ENCODE peak calls at places on chromosome 6, in nine cellular contexts. One of them, this sample, is unnamed.

GRCh38 chr6:84453499-84453898 is 226.1 kb upstream of the CEP162 start:
- DNase-seq in HCT116: no peak
- DNase-seq in heart left ventricle: no peak
- DNase-seq in stomach: no peak
- DNase-seq in testis: no peak
- DNase-seq in adrenal gland: no peak
- DNase-seq in ovary: no peak
- DNase-seq in prostate gland: no peak
- DNase-seq in right lobe of liver: no peak
- DNase-seq in this sample: no peak

GRCh38 chr6:76441850-76442249 is 369.4 kb upstream of the IMPG1 start:
- DNase-seq in HCT116: no peak
- DNase-seq in heart left ventricle: no peak
- DNase-seq in stomach: no peak
- DNase-seq in testis: no peak
- DNase-seq in adrenal gland: no peak
- DNase-seq in ovary: no peak
- DNase-seq in prostate gland: no peak
- DNase-seq in right lobe of liver: no peak
- DNase-seq in this sample: no peak

GRCh38 chr6:157080986-157081391 is 242.3 kb downstream of the TMEM242 start:
- DNase-seq in HCT116: no peak
- DNase-seq in heart left ventricle: no peak
- DNase-seq in stomach: no peak
- DNase-seq in testis: no peak
- DNase-seq in adrenal gland: no peak
- DNase-seq in ovary: no peak
- DNase-seq in prostate gland: no peak
- DNase-seq in right lobe of liver: no peak
- DNase-seq in this sample: no peak

GRCh38 chr6:107179004-107179403 is 63.7 kb upstream of the BEND3 start:
- DNase-seq in HCT116: peak
- DNase-seq in heart left ventricle: no peak
- DNase-seq in stomach: no peak
- DNase-seq in testis: no peak
- DNase-seq in adrenal gland: no peak
- DNase-seq in ovary: no peak
- DNase-seq in prostate gland: peak
- DNase-seq in right lobe of liver: no peak
- DNase-seq in this sample: no peak

GRCh38 chr6:31125586-31126363 is 5.5 kb upstream of the CDSN start:
- DNase-seq in HCT116: no peak
- DNase-seq in heart left ventricle: no peak
- DNase-seq in stomach: no peak
- DNase-seq in testis: no peak
- DNase-seq in adrenal gland: no peak
- DNase-seq in ovary: no peak
- DNase-seq in prostate gland: no peak
- DNase-seq in right lobe of liver: no peak
- DNase-seq in this sample: no peak

GRCh38 chr6:73983367-73983766 is 287.4 kb downstream of the CD109 start:
- DNase-seq in HCT116: no peak
- DNase-seq in heart left ventricle: no peak
- DNase-seq in stomach: no peak
- DNase-seq in testis: no peak
- DNase-seq in adrenal gland: no peak
- DNase-seq in ovary: no peak
- DNase-seq in prostate gland: no peak
- DNase-seq in right lobe of liver: no peak
- DNase-seq in this sample: no peak

GRCh38 chr6:41021832-41022231 is 17.2 kb downstream of the UNC5CL start:
- DNase-seq in HCT116: no peak
- DNase-seq in heart left ventricle: peak
- DNase-seq in stomach: no peak
- DNase-seq in testis: peak
- DNase-seq in adrenal gland: peak
- DNase-seq in ovary: peak
- DNase-seq in prostate gland: no peak
- DNase-seq in right lobe of liver: no peak
- DNase-seq in this sample: no peak

GRCh38 chr6:93916716-93917115 is 497.4 kb upstream of the EPHA7 start:
- DNase-seq in HCT116: no peak
- DNase-seq in heart left ventricle: no peak
- DNase-seq in stomach: no peak
- DNase-seq in testis: no peak
- DNase-seq in adrenal gland: no peak
- DNase-seq in ovary: no peak
- DNase-seq in prostate gland: no peak
- DNase-seq in right lobe of liver: no peak
- DNase-seq in this sample: no peak

GRCh38 chr6:16688984-16689636 is 72.2 kb downstream of the ATXN1 start:
- DNase-seq in HCT116: no peak
- DNase-seq in heart left ventricle: no peak
- DNase-seq in stomach: no peak
- DNase-seq in testis: no peak
- DNase-seq in adrenal gland: no peak
- DNase-seq in ovary: no peak
- DNase-seq in prostate gland: no peak
- DNase-seq in right lobe of liver: no peak
- DNase-seq in this sample: no peak

GRCh38 chr6:153616506-153616905 is 422.5 kb upstream of the OPRM1 start:
- DNase-seq in HCT116: no peak
- DNase-seq in heart left ventricle: no peak
- DNase-seq in stomach: no peak
- DNase-seq in testis: no peak
- DNase-seq in adrenal gland: no peak
- DNase-seq in ovary: no peak
- DNase-seq in prostate gland: no peak
- DNase-seq in right lobe of liver: no peak
- DNase-seq in this sample: no peak

GRCh38 chr6:95109212-95109611 is 468.1 kb upstream of the MANEA start:
- DNase-seq in HCT116: no peak
- DNase-seq in heart left ventricle: no peak
- DNase-seq in stomach: no peak
- DNase-seq in testis: no peak
- DNase-seq in adrenal gland: no peak
- DNase-seq in ovary: no peak
- DNase-seq in prostate gland: no peak
- DNase-seq in right lobe of liver: no peak
- DNase-seq in this sample: no peak

GRCh38 chr6:146526192-146526591 is 17.4 kb upstream of the RAB32 start:
- DNase-seq in HCT116: no peak
- DNase-seq in heart left ventricle: no peak
- DNase-seq in stomach: no peak
- DNase-seq in testis: no peak
- DNase-seq in adrenal gland: no peak
- DNase-seq in ovary: no peak
- DNase-seq in prostate gland: no peak
- DNase-seq in right lobe of liver: no peak
- DNase-seq in this sample: no peak
- TF ChIP-seq CTCF in HCT116: no peak
- TF ChIP-seq CTCF in heart left ventricle: peak
- TF ChIP-seq CTCF in stomach: no peak
- TF ChIP-seq CTCF in testis: no peak
- TF ChIP-seq CTCF in adrenal gland: peak
- TF ChIP-seq CTCF in ovary: no peak
- TF ChIP-seq CTCF in prostate gland: no peak
- TF ChIP-seq CTCF in right lobe of liver: no peak
- TF ChIP-seq CTCF in this sample: no peak

DNA sequence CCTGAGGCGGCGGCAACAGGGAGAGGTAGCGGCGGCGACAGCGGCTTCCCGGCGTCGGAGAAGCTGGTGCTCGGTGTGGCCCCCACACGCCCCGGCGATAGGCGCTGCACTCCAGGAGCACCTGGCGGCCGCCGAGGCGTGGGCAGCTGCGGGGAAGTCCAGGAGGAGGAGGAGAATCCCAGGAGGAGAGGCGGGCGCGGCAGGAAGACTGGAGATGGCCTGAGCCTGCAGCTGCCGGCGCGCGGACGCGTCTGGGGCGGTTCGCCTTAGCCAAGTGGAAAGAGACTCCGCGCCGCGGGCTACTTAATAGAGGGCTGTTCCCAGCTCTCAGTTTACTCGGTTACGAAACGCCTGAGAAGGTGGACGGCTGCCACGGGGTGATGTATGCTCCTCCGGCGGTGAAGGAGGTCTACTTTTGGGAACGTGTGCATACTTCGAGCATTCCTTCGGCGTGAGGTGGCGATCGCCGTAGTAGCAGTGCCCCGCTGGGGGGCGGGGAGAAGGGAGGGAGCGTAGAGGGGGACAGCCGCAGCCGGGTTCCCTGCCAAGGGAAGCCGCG is at the start of gene COL12A1:
- DNase-seq in HCT116: peak
- DNase-seq in heart left ventricle: peak
- DNase-seq in stomach: peak
- DNase-seq in testis: peak
- DNase-seq in adrenal gland: no peak
- DNase-seq in ovary: peak
- DNase-seq in prostate gland: peak
- DNase-seq in right lobe of liver: peak
- DNase-seq in this sample: peak
- TF ChIP-seq POLR2A in HCT116: no peak
- TF ChIP-seq POLR2A in heart left ventricle: no peak
- TF ChIP-seq POLR2A in stomach: no peak
- TF ChIP-seq POLR2A in testis: no peak
- TF ChIP-seq POLR2A in adrenal gland: peak
- TF ChIP-seq POLR2A in ovary: peak
- TF ChIP-seq POLR2A in prostate gland: peak
- TF ChIP-seq POLR2A in right lobe of liver: no peak
- TF ChIP-seq POLR2A in this sample: no peak

GRCh38 chr6:43274916-43275597 is 23.0 kb upstream of the SLC22A7 start:
- DNase-seq in HCT116: no peak
- DNase-seq in heart left ventricle: no peak
- DNase-seq in stomach: peak
- DNase-seq in testis: no peak
- DNase-seq in adrenal gland: no peak
- DNase-seq in ovary: no peak
- DNase-seq in prostate gland: no peak
- DNase-seq in right lobe of liver: peak
- DNase-seq in this sample: no peak

GRCh38 chr6:43275782-43276179 is 22.3 kb upstream of the SLC22A7 start:
- DNase-seq in HCT116: no peak
- DNase-seq in heart left ventricle: no peak
- DNase-seq in stomach: no peak
- DNase-seq in testis: no peak
- DNase-seq in adrenal gland: no peak
- DNase-seq in ovary: no peak
- DNase-seq in prostate gland: no peak
- DNase-seq in right lobe of liver: no peak
- DNase-seq in this sample: no peak

GRCh38 chr6:43277083-43277642 is 20.9 kb upstream of the SLC22A7 start:
- DNase-seq in HCT116: no peak
- DNase-seq in heart left ventricle: no peak
- DNase-seq in stomach: no peak
- DNase-seq in testis: no peak
- DNase-seq in adrenal gland: no peak
- DNase-seq in ovary: no peak
- DNase-seq in prostate gland: no peak
- DNase-seq in right lobe of liver: no peak
- DNase-seq in this sample: no peak

GRCh38 chr6:43277643-43278523 is 20.2 kb upstream of the SLC22A7 start:
- DNase-seq in HCT116: no peak
- DNase-seq in heart left ventricle: no peak
- DNase-seq in stomach: no peak
- DNase-seq in testis: no peak
- DNase-seq in adrenal gland: no peak
- DNase-seq in ovary: no peak
- DNase-seq in prostate gland: no peak
- DNase-seq in right lobe of liver: peak
- DNase-seq in this sample: no peak

DNA sequence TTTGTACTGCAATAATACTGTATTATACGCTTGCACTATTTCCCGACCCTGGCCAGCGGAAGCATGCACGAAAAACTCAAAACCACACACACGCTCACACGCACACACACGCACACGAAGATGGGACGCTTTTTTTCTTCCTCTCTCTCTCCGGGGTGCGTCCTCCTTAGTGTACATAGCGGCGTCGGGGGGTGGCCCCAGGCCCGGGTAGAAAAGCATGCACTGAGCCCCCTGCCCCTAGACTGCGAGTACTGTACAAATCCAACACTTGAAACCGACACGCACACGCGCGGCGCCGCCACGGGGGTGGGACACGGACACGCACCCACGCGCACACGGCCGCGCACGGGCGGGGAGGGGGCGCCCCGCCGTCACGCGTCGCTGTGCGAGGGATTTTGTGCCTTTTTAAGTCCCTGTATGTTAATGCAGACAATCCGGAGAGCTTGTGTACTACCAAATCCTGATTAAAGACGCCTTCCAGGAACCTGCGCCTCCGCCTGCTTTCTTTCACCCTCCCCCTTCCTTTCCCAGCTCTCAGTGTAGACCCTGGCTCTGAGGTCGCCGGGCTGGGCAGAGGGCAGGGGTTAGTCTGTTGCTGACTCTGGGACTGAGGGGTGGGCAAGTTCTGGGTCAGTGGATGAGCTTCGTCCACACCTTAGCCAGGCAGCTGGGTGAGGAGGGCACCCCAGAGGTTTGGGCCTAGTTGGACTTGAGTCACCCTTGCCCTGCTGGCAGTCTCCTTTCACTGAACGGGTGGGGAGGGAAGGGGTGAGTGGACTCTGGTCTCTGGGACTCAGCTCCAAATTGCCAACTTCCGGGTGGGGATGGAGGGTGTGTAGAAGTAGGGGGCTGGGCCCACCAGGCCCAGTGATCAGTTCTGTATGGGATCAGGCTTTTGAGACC is 21.6 kb upstream of the SLC22A7 start:
- DNase-seq in HCT116: no peak
- DNase-seq in heart left ventricle: no peak
- DNase-seq in stomach: no peak
- DNase-seq in testis: no peak
- DNase-seq in adrenal gland: no peak
- DNase-seq in ovary: no peak
- DNase-seq in prostate gland: no peak
- DNase-seq in right lobe of liver: peak
- DNase-seq in this sample: no peak
- H3K4me3 ChIP-seq in HCT116: no peak
- H3K4me3 ChIP-seq in heart left ventricle: peak
- H3K4me3 ChIP-seq in stomach: peak
- H3K4me3 ChIP-seq in testis: peak
- H3K4me3 ChIP-seq in adrenal gland: peak
- H3K4me3 ChIP-seq in ovary: no peak
- H3K4me3 ChIP-seq in prostate gland: no peak
- H3K4me3 ChIP-seq in right lobe of liver: no peak
- H3K4me3 ChIP-seq in this sample: peak

DNA sequence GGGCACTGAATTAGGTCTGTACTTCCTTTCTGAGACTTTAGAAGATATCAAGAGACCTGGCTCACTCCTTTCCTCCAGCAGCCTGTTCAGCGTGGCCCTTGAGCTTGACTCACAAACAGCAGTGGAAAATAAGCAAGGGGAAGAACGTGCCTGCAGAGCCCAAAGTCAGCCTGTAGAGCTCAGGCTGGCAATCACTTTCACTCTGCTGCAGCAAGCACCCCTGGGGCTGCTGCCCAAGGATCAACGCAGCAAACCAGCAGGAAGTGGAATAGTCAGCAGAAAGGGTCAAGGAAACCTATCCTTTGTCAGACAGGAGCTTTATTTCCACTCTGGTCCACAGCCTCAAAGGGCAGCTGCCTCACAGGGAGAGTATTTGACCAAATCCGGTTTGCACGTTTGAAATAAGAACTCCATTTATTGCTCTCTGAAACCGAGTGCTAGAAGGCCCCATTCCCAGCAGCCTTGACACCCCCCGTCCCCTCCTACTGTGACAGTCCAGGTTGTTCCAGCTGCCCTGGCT is 77.4 kb downstream of the PRDM1 start:
- DNase-seq in HCT116: no peak
- DNase-seq in heart left ventricle: no peak
- DNase-seq in stomach: no peak
- DNase-seq in testis: peak
- DNase-seq in adrenal gland: peak
- DNase-seq in ovary: no peak
- DNase-seq in prostate gland: no peak
- DNase-seq in right lobe of liver: no peak
- DNase-seq in this sample: peak
- TF ChIP-seq CTCF in HCT116: no peak
- TF ChIP-seq CTCF in heart left ventricle: no peak
- TF ChIP-seq CTCF in stomach: no peak
- TF ChIP-seq CTCF in testis: no peak
- TF ChIP-seq CTCF in adrenal gland: no peak
- TF ChIP-seq CTCF in ovary: no peak
- TF ChIP-seq CTCF in prostate gland: no peak
- TF ChIP-seq CTCF in right lobe of liver: no peak
- TF ChIP-seq CTCF in this sample: no peak

This sample was measured in spleen.